ENCODE peak calls at places on chromosomes 11 and 22, in four cellular contexts. One of them, this sample, is unnamed.

GRCh38 chr11:57751676-57752253 is at the start of gene BTBD18:
- DNase-seq in ascending aorta: no peak
- DNase-seq in pancreas: peak; percentile 49
- DNase-seq in CD8-positive, alpha-beta T cell: no peak
- DNase-seq in this sample: peak; percentile 49

GRCh38 chr11:2072551-2073261 is 66.5 kb downstream of the IGF2 start:
- DNase-seq in pancreas: no peak
- DNase-seq in ascending aorta: no peak
- DNase-seq in CD8-positive, alpha-beta T cell: peak; percentile 43
- DNase-seq in this sample: no peak

GRCh38 chr11:12216542-12217422 is 106.4 kb downstream of the MICAL2 start:
- DNase-seq in CD8-positive, alpha-beta T cell: no peak
- DNase-seq in ascending aorta: no peak
- DNase-seq in pancreas: no peak
- DNase-seq in this sample: no peak

GRCh38 chr11:75474878-75475766 is 42.1 kb upstream of the KLHL35 start:
- DNase-seq in pancreas: peak; percentile 33
- DNase-seq in ascending aorta: no peak
- DNase-seq in CD8-positive, alpha-beta T cell: peak; percentile 83
- DNase-seq in this sample: no peak

GRCh38 chr22:22342697-22343602 is 98.4 kb downstream of the VPREB1 start:
- DNase-seq in ascending aorta: no peak
- DNase-seq in CD8-positive, alpha-beta T cell: peak; percentile 78
- DNase-seq in pancreas: peak; percentile 80
- DNase-seq in this sample: peak; percentile 70

GRCh38 chr11:122976734-122977454 is 4.7 kb downstream of the BSX start:
- DNase-seq in ascending aorta: no peak
- DNase-seq in CD8-positive, alpha-beta T cell: no peak
- DNase-seq in pancreas: no peak
- DNase-seq in this sample: no peak

GRCh38 chr11:75421035-75421602 is 11.9 kb downstream of the KLHL35 start:
- DNase-seq in CD8-positive, alpha-beta T cell: no peak
- DNase-seq in pancreas: no peak
- DNase-seq in ascending aorta: no peak
- DNase-seq in this sample: no peak

GRCh38 chr11:133945087-133945974 is 11.4 kb downstream of the IGSF9B start:
- DNase-seq in ascending aorta: no peak
- DNase-seq in CD8-positive, alpha-beta T cell: peak; percentile 84
- DNase-seq in pancreas: no peak
- DNase-seq in this sample: peak; percentile 14

GRCh38 chr11:61297741-61298140 is 2.6 kb upstream of the VWCE start:
- DNase-seq in pancreas: no peak
- DNase-seq in ascending aorta: no peak
- DNase-seq in CD8-positive, alpha-beta T cell: no peak
- DNase-seq in this sample: peak; percentile 97

GRCh38 chr11:57458410-57459111 is 1.8 kb upstream of the RTN4RL2 start:
- DNase-seq in pancreas: peak; percentile 47
- DNase-seq in ascending aorta: no peak
- DNase-seq in CD8-positive, alpha-beta T cell: peak; percentile 71
- DNase-seq in this sample: no peak

GRCh38 chr11:112292785-112293407 is 32.2 kb upstream of the PLET1 start:
- DNase-seq in pancreas: no peak
- DNase-seq in CD8-positive, alpha-beta T cell: no peak
- DNase-seq in ascending aorta: peak; percentile 36
- DNase-seq in this sample: peak; percentile 80

GRCh38 chr11:112023104-112023503 is 2.1 kb upstream of the DLAT start:
- DNase-seq in CD8-positive, alpha-beta T cell: no peak
- DNase-seq in ascending aorta: no peak
- DNase-seq in pancreas: no peak
- DNase-seq in this sample: no peak

GRCh38 chr22:19042285-19043110 is 79.7 kb downstream of the DGCR2 start:
- DNase-seq in pancreas: no peak
- DNase-seq in ascending aorta: no peak
- DNase-seq in CD8-positive, alpha-beta T cell: no peak
- DNase-seq in this sample: no peak

GRCh38 chr11:104799251-104799650 is 99.0 kb downstream of the CASP12 start:
- DNase-seq in CD8-positive, alpha-beta T cell: no peak
- DNase-seq in pancreas: no peak
- DNase-seq in ascending aorta: no peak
- DNase-seq in this sample: no peak

GRCh38 chr11:20156280-20156875 is 3.9 kb downstream of the DBX1 start:
- DNase-seq in pancreas: no peak
- DNase-seq in CD8-positive, alpha-beta T cell: peak; percentile 72
- DNase-seq in ascending aorta: no peak
- DNase-seq in this sample: no peak

GRCh38 chr22:21710156-21710555 is 25.4 kb downstream of the YPEL1 start:
- DNase-seq in pancreas: no peak
- DNase-seq in CD8-positive, alpha-beta T cell: no peak
- DNase-seq in ascending aorta: no peak
- DNase-seq in this sample: peak; percentile 50

GRCh38 chr11:123178166-123178565 is 16.9 kb downstream of the CLMP start:
- DNase-seq in pancreas: no peak
- DNase-seq in ascending aorta: no peak
- DNase-seq in CD8-positive, alpha-beta T cell: no peak
- DNase-seq in this sample: no peak

GRCh38 chr22:36467042-36467810 is 14.2 kb downstream of the TXN2 start:
- DNase-seq in CD8-positive, alpha-beta T cell: no peak
- DNase-seq in pancreas: no peak
- DNase-seq in ascending aorta: no peak
- DNase-seq in this sample: peak; percentile 63

GRCh38 chr11:122215244-122215992 is 99.4 kb upstream of the BLID start:
- DNase-seq in pancreas: peak; percentile 57
- DNase-seq in ascending aorta: no peak
- DNase-seq in CD8-positive, alpha-beta T cell: no peak
- DNase-seq in this sample: no peak

GRCh38 chr11:70066136-70066520 is 12.0 kb upstream of the ANO1 start:
- DNase-seq in CD8-positive, alpha-beta T cell: peak; percentile 29
- DNase-seq in ascending aorta: no peak
- DNase-seq in pancreas: no peak
- DNase-seq in this sample: no peak

GRCh38 chr11:76783294-76783900 is at the start of gene TSKU:
- DNase-seq in pancreas: peak; percentile 44
- DNase-seq in CD8-positive, alpha-beta T cell: no peak
- DNase-seq in ascending aorta: no peak
- DNase-seq in this sample: peak; percentile 47

GRCh38 chr11:303359-303758 is 4.0 kb upstream of the IFITM5 start:
- DNase-seq in CD8-positive, alpha-beta T cell: no peak
- DNase-seq in ascending aorta: no peak
- DNase-seq in pancreas: no peak
- DNase-seq in this sample: no peak

GRCh38 chr22:32880906-32881596 is 79.5 kb downstream of the TIMP3 start:
- DNase-seq in pancreas: peak; percentile 16
- DNase-seq in CD8-positive, alpha-beta T cell: no peak
- DNase-seq in ascending aorta: no peak
- DNase-seq in this sample: no peak

GRCh38 chr11:121615506-121615905 is 162.7 kb upstream of the SORL1-AS1 start:
- DNase-seq in CD8-positive, alpha-beta T cell: no peak
- DNase-seq in pancreas: no peak
- DNase-seq in ascending aorta: no peak
- DNase-seq in this sample: peak; percentile 24

GRCh38 chr11:120839846-120840402 is 184.0 kb upstream of the TBCEL start:
- DNase-seq in CD8-positive, alpha-beta T cell: no peak
- DNase-seq in pancreas: no peak
- DNase-seq in ascending aorta: no peak
- DNase-seq in this sample: no peak

GRCh38 chr22:22558972-22559603 is at the start of gene PRAME:
- DNase-seq in pancreas: no peak
- DNase-seq in ascending aorta: no peak
- DNase-seq in CD8-positive, alpha-beta T cell: peak; percentile 67
- DNase-seq in this sample: no peak

GRCh38 chr11:17867346-17867745 is 132.8 kb downstream of the KCNC1 start:
- DNase-seq in CD8-positive, alpha-beta T cell: no peak
- DNase-seq in ascending aorta: no peak
- DNase-seq in pancreas: no peak
- DNase-seq in this sample: no peak

GRCh38 chr11:86513138-86513537 is 138.5 kb downstream of the CCDC81 start:
- DNase-seq in ascending aorta: no peak
- DNase-seq in CD8-positive, alpha-beta T cell: no peak
- DNase-seq in pancreas: no peak
- DNase-seq in this sample: no peak
- H3K4me1 ChIP-seq in ascending aorta: no peaks in the 10 kb centered on the region
- H3K4me1 ChIP-seq in CD8-positive, alpha-beta T cell: no peaks in the 10 kb centered on the region
- H3K4me1 ChIP-seq in pancreas: peaks cover 9% of the 10 kb centered on the region
- H3K4me1 ChIP-seq in this sample: peaks cover 48% of the 10 kb centered on the region

GRCh38 chr22:28992565-28993326 is 68.9 kb downstream of the C22orf31 start:
- DNase-seq in CD8-positive, alpha-beta T cell: no peak
- DNase-seq in ascending aorta: no peak
- DNase-seq in pancreas: no peak
- DNase-seq in this sample: no peak

GRCh38 chr22:28997342-28997741 is 64.3 kb downstream of the C22orf31 start:
- DNase-seq in pancreas: no peak
- DNase-seq in CD8-positive, alpha-beta T cell: no peak
- DNase-seq in ascending aorta: no peak
- DNase-seq in this sample: no peak

GRCh38 chr22:28998681-28999080 is 63.0 kb downstream of the C22orf31 start:
- DNase-seq in CD8-positive, alpha-beta T cell: no peak
- DNase-seq in pancreas: no peak
- DNase-seq in ascending aorta: no peak
- DNase-seq in this sample: no peak

GRCh38 chr22:28995551-28995950 is 66.1 kb downstream of the C22orf31 start:
- DNase-seq in ascending aorta: no peak
- DNase-seq in pancreas: no peak
- DNase-seq in CD8-positive, alpha-beta T cell: no peak
- DNase-seq in this sample: no peak

DNA sequence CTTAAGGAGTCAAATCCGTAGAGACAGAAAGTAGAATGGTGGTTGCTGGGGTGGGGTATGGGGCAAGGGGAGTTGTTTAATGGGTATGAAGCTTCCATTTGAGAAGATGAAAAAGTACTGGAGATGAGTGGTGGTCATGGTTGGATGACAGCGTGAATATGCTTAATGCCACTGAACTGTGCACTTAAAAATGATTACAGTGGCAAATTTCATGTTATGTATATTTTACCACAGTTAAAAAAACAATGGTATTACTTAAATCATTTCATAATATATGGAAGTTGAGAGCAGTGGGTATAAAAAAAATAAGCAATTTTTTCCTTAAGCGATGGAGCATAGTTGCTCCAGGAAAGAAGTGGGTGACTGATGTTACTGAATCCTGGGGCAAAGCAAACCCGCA is 67.1 kb downstream of the C22orf31 start:
- DNase-seq in pancreas: no peak
- DNase-seq in ascending aorta: no peak
- DNase-seq in CD8-positive, alpha-beta T cell: no peak
- DNase-seq in this sample: no peak
- H3K4me1 ChIP-seq in pancreas: no peaks in the 10 kb centered on the region
- H3K4me1 ChIP-seq in ascending aorta: no peaks in the 10 kb centered on the region
- H3K4me1 ChIP-seq in CD8-positive, alpha-beta T cell: no peaks in the 10 kb centered on the region
- H3K4me1 ChIP-seq in this sample: peaks cover 8% of the 10 kb centered on the region

GRCh38 chr22:45673482-45674175 is 2.0 kb downstream of the ATXN10 start:
- DNase-seq in CD8-positive, alpha-beta T cell: no peak
- DNase-seq in ascending aorta: no peak
- DNase-seq in pancreas: no peak
- DNase-seq in this sample: no peak

GRCh38 chr22:45678961-45679912 is 7.6 kb downstream of the ATXN10 start:
- DNase-seq in CD8-positive, alpha-beta T cell: no peak
- DNase-seq in pancreas: no peak
- DNase-seq in ascending aorta: no peak
- DNase-seq in this sample: peak; percentile 81

GRCh38 chr22:45680932-45681700 is 9.5 kb downstream of the ATXN10 start:
- DNase-seq in CD8-positive, alpha-beta T cell: no peak
- DNase-seq in ascending aorta: no peak
- DNase-seq in pancreas: no peak
- DNase-seq in this sample: peak; percentile 35

GRCh38 chr22:45676024-45676423 is 4.4 kb downstream of the ATXN10 start:
- DNase-seq in ascending aorta: no peak
- DNase-seq in CD8-positive, alpha-beta T cell: no peak
- DNase-seq in pancreas: no peak
- DNase-seq in this sample: no peak

DNA sequence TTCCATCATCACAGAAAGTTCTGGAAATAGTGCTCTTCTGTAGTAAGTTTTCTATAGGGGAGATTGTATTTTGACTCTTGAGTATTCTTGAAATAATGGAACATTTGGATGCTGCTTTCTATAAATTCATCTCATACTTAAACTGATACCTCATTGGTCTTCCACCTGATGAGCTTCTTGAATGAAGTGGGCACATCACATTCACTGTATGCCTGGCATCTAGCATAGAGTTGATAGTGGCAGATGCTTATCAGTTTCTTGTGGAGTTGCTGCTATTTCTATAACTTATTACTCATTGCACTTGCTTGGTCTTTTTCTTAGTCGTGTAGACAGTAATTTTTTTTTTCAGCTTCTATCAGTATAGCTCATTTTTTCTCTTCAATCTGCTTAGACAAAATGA is 5.4 kb downstream of the ATXN10 start:
- DNase-seq in CD8-positive, alpha-beta T cell: no peak
- DNase-seq in ascending aorta: no peak
- DNase-seq in pancreas: no peak
- DNase-seq in this sample: no peak
- H3K4me1 ChIP-seq in CD8-positive, alpha-beta T cell: peaks cover 21% of the 10 kb centered on the region
- H3K4me1 ChIP-seq in ascending aorta: peaks cover 4% of the 10 kb centered on the region
- H3K4me1 ChIP-seq in pancreas: peaks cover 9% of the 10 kb centered on the region
- H3K4me1 ChIP-seq in this sample: peaks cover 41% of the 10 kb centered on the region

GRCh38 chr11:68226421-68226820 is 13.3 kb upstream of the KMT5B start:
- DNase-seq in CD8-positive, alpha-beta T cell: no peak
- DNase-seq in ascending aorta: no peak
- DNase-seq in pancreas: no peak
- DNase-seq in this sample: no peak
- H3K4me1 ChIP-seq in CD8-positive, alpha-beta T cell: no peaks in the 10 kb centered on the region
- H3K4me1 ChIP-seq in ascending aorta: no peaks in the 10 kb centered on the region
- H3K4me1 ChIP-seq in pancreas: no peaks in the 10 kb centered on the region
- H3K4me1 ChIP-seq in this sample: no peaks in the 10 kb centered on the region